ENCODE peak calls at places on chromosomes 3 and 15, in six cellular contexts. One of them, this sample, is unnamed.

GRCh38 chr3:4841783-4842440 is 137.3 kb upstream of the BHLHE40 start:
- ATAC-seq in left lung: no peak
- ATAC-seq in RWPE2: no peak
- ATAC-seq in CD4-positive, CD25-positive, alpha-beta regulatory T cell: peak; percentile 74
- ATAC-seq in upper lobe of left lung: no peak
- ATAC-seq in heart right ventricle: no peak
- ATAC-seq in this sample: no peak

GRCh38 chr15:88835646-88836045 is 32.4 kb downstream of the ACAN start:
- ATAC-seq in left lung: no peak
- ATAC-seq in RWPE2: peak; percentile 59
- ATAC-seq in CD4-positive, CD25-positive, alpha-beta regulatory T cell: no peak
- ATAC-seq in upper lobe of left lung: peak; percentile 25
- ATAC-seq in heart right ventricle: no peak
- ATAC-seq in this sample: no peak

GRCh38 chr3:169564883-169565282 is 98.6 kb downstream of the MECOM start:
- ATAC-seq in left lung: peak; percentile 21
- ATAC-seq in RWPE2: peak; percentile 49
- ATAC-seq in CD4-positive, CD25-positive, alpha-beta regulatory T cell: no peak
- ATAC-seq in upper lobe of left lung: no peak
- ATAC-seq in heart right ventricle: no peak
- ATAC-seq in this sample: no peak

GRCh38 chr15:67054676-67055075 is 10.7 kb upstream of the SMAD3 start:
- ATAC-seq in left lung: no peak
- ATAC-seq in RWPE2: no peak
- ATAC-seq in CD4-positive, CD25-positive, alpha-beta regulatory T cell: no peak
- ATAC-seq in upper lobe of left lung: no peak
- ATAC-seq in heart right ventricle: no peak
- ATAC-seq in this sample: no peak

GRCh38 chr15:92056875-92057274 is 203.4 kb downstream of the SLCO3A1 start:
- ATAC-seq in left lung: no peak
- ATAC-seq in RWPE2: no peak
- ATAC-seq in CD4-positive, CD25-positive, alpha-beta regulatory T cell: no peak
- ATAC-seq in upper lobe of left lung: no peak
- ATAC-seq in heart right ventricle: peak; percentile 21
- ATAC-seq in this sample: no peak

GRCh38 chr3:14991818-14992612 is 44.6 kb downstream of the NR2C2 start:
- ATAC-seq in left lung: no peak
- ATAC-seq in RWPE2: peak; percentile 21
- ATAC-seq in CD4-positive, CD25-positive, alpha-beta regulatory T cell: no peak
- ATAC-seq in upper lobe of left lung: no peak
- ATAC-seq in heart right ventricle: no peak
- ATAC-seq in this sample: no peak

GRCh38 chr15:77840962-77841361 is 208.2 kb upstream of the LINGO1 start:
- ATAC-seq in left lung: peak; percentile 71
- ATAC-seq in RWPE2: peak; percentile 91
- ATAC-seq in CD4-positive, CD25-positive, alpha-beta regulatory T cell: no peak
- ATAC-seq in upper lobe of left lung: no peak
- ATAC-seq in heart right ventricle: no peak
- ATAC-seq in this sample: no peak

GRCh38 chr3:15399970-15400369 is 27.4 kb downstream of the METTL6 start:
- ATAC-seq in left lung: no peak
- ATAC-seq in RWPE2: no peak
- ATAC-seq in CD4-positive, CD25-positive, alpha-beta regulatory T cell: no peak
- ATAC-seq in upper lobe of left lung: no peak
- ATAC-seq in heart right ventricle: no peak
- ATAC-seq in this sample: no peak

GRCh38 chr3:123778991-123779622 is 105.0 kb downstream of the MYLK start:
- ATAC-seq in left lung: peak; percentile 32
- ATAC-seq in RWPE2: no peak
- ATAC-seq in CD4-positive, CD25-positive, alpha-beta regulatory T cell: no peak
- ATAC-seq in upper lobe of left lung: no peak
- ATAC-seq in heart right ventricle: no peak
- ATAC-seq in this sample: peak; percentile 86

GRCh38 chr3:116037954-116038911 is 407.1 kb downstream of the LSAMP start:
- ATAC-seq in left lung: no peak
- ATAC-seq in RWPE2: peak; percentile 36
- ATAC-seq in CD4-positive, CD25-positive, alpha-beta regulatory T cell: no peak
- ATAC-seq in upper lobe of left lung: peak; percentile 45
- ATAC-seq in heart right ventricle: no peak
- ATAC-seq in this sample: no peak

GRCh38 chr3:143352850-143353550 is 233.4 kb downstream of the CHST2 start:
- ATAC-seq in left lung: peak; percentile 57
- ATAC-seq in RWPE2: no peak
- ATAC-seq in CD4-positive, CD25-positive, alpha-beta regulatory T cell: no peak
- ATAC-seq in upper lobe of left lung: peak; percentile 69
- ATAC-seq in heart right ventricle: no peak
- ATAC-seq in this sample: no peak

GRCh38 chr3:149958171-149958796 is 12.4 kb downstream of the PFN2 start:
- ATAC-seq in left lung: no peak
- ATAC-seq in RWPE2: peak; percentile 51
- ATAC-seq in CD4-positive, CD25-positive, alpha-beta regulatory T cell: no peak
- ATAC-seq in upper lobe of left lung: no peak
- ATAC-seq in heart right ventricle: no peak
- ATAC-seq in this sample: no peak

GRCh38 chr3:15977598-15978232 is 179.9 kb upstream of the ANKRD28 start:
- ATAC-seq in left lung: no peak
- ATAC-seq in RWPE2: no peak
- ATAC-seq in CD4-positive, CD25-positive, alpha-beta regulatory T cell: no peak
- ATAC-seq in upper lobe of left lung: no peak
- ATAC-seq in heart right ventricle: no peak
- ATAC-seq in this sample: no peak

GRCh38 chr15:92152983-92153382 is 240.7 kb upstream of the ST8SIA2 start:
- ATAC-seq in left lung: no peak
- ATAC-seq in RWPE2: no peak
- ATAC-seq in CD4-positive, CD25-positive, alpha-beta regulatory T cell: no peak
- ATAC-seq in upper lobe of left lung: no peak
- ATAC-seq in heart right ventricle: no peak
- ATAC-seq in this sample: no peak

GRCh38 chr3:73148207-73148606 is 86.7 kb downstream of the EBLN2 start:
- ATAC-seq in left lung: no peak
- ATAC-seq in RWPE2: no peak
- ATAC-seq in CD4-positive, CD25-positive, alpha-beta regulatory T cell: no peak
- ATAC-seq in upper lobe of left lung: no peak
- ATAC-seq in heart right ventricle: peak; percentile 35
- ATAC-seq in this sample: no peak

GRCh38 chr3:134060561-134061385 is 31.0 kb upstream of the SLCO2A1 start:
- ATAC-seq in left lung: no peak
- ATAC-seq in RWPE2: no peak
- ATAC-seq in CD4-positive, CD25-positive, alpha-beta regulatory T cell: no peak
- ATAC-seq in upper lobe of left lung: no peak
- ATAC-seq in heart right ventricle: peak; percentile 30
- ATAC-seq in this sample: no peak

GRCh38 chr15:34039506-34040123 is 611 bp upstream of the AVEN start:
- ATAC-seq in left lung: peak; percentile 10
- ATAC-seq in RWPE2: no peak
- ATAC-seq in CD4-positive, CD25-positive, alpha-beta regulatory T cell: no peak
- ATAC-seq in upper lobe of left lung: peak; percentile 2
- ATAC-seq in heart right ventricle: no peak
- ATAC-seq in this sample: no peak

GRCh38 chr3:196335004-196335403 is 3.2 kb downstream of the TM4SF19 start:
- ATAC-seq in left lung: no peak
- ATAC-seq in RWPE2: no peak
- ATAC-seq in CD4-positive, CD25-positive, alpha-beta regulatory T cell: no peak
- ATAC-seq in upper lobe of left lung: no peak
- ATAC-seq in heart right ventricle: no peak
- ATAC-seq in this sample: no peak

GRCh38 chr3:38029400-38030125 is at the start of gene PLCD1:
- ATAC-seq in left lung: peak; percentile 57
- ATAC-seq in RWPE2: peak; percentile 7
- ATAC-seq in CD4-positive, CD25-positive, alpha-beta regulatory T cell: no peak
- ATAC-seq in upper lobe of left lung: peak; percentile 82
- ATAC-seq in heart right ventricle: peak; percentile 27
- ATAC-seq in this sample: peak; percentile 60

GRCh38 chr15:101203607-101204006 is 48.2 kb downstream of the CHSY1 start:
- ATAC-seq in left lung: no peak
- ATAC-seq in RWPE2: no peak
- ATAC-seq in CD4-positive, CD25-positive, alpha-beta regulatory T cell: no peak
- ATAC-seq in upper lobe of left lung: no peak
- ATAC-seq in heart right ventricle: no peak
- ATAC-seq in this sample: no peak

GRCh38 chr15:52683585-52683984 is 4.4 kb upstream of the ATOSA start:
- ATAC-seq in left lung: no peak
- ATAC-seq in RWPE2: no peak
- ATAC-seq in CD4-positive, CD25-positive, alpha-beta regulatory T cell: no peak
- ATAC-seq in upper lobe of left lung: no peak
- ATAC-seq in heart right ventricle: no peak
- ATAC-seq in this sample: no peak

GRCh38 chr3:42012935-42013651 is 51.2 kb upstream of the ULK4 start:
- ATAC-seq in left lung: peak; percentile 92
- ATAC-seq in RWPE2: peak; percentile 78
- ATAC-seq in CD4-positive, CD25-positive, alpha-beta regulatory T cell: peak; percentile 77
- ATAC-seq in upper lobe of left lung: peak; percentile 94
- ATAC-seq in heart right ventricle: peak; percentile 71
- ATAC-seq in this sample: peak; percentile 91

GRCh38 chr3:123758081-123758564 is 126.0 kb downstream of the MYLK start:
- ATAC-seq in left lung: no peak
- ATAC-seq in RWPE2: peak; percentile 61
- ATAC-seq in CD4-positive, CD25-positive, alpha-beta regulatory T cell: no peak
- ATAC-seq in upper lobe of left lung: no peak
- ATAC-seq in heart right ventricle: peak; percentile 63
- ATAC-seq in this sample: no peak

GRCh38 chr3:27629381-27629780 is 92.7 kb downstream of the EOMES start:
- ATAC-seq in left lung: no peak
- ATAC-seq in RWPE2: no peak
- ATAC-seq in CD4-positive, CD25-positive, alpha-beta regulatory T cell: no peak
- ATAC-seq in upper lobe of left lung: no peak
- ATAC-seq in heart right ventricle: no peak
- ATAC-seq in this sample: no peak

GRCh38 chr3:44963571-44964325 is 12.2 kb downstream of the ZDHHC3 start:
- ATAC-seq in left lung: peak; percentile 29
- ATAC-seq in RWPE2: peak; percentile 10
- ATAC-seq in CD4-positive, CD25-positive, alpha-beta regulatory T cell: no peak
- ATAC-seq in upper lobe of left lung: no peak
- ATAC-seq in heart right ventricle: no peak
- ATAC-seq in this sample: no peak
- H3K4me1 ChIP-seq in left lung: peaks cover 13% of the 10 kb centered on the region
- H3K4me1 ChIP-seq in RWPE2: peaks cover 63% of the 10 kb centered on the region
- H3K4me1 ChIP-seq in CD4-positive, CD25-positive, alpha-beta regulatory T cell: peaks cover 5% of the 10 kb centered on the region
- H3K4me1 ChIP-seq in upper lobe of left lung: peaks cover 70% of the 10 kb centered on the region
- H3K4me1 ChIP-seq in heart right ventricle: no peaks in the 10 kb centered on the region
- H3K4me1 ChIP-seq in this sample: no peaks in the 10 kb centered on the region

GRCh38 chr15:42274693-42274971 is 1.4 kb upstream of the TMEM87A start:
- ATAC-seq in left lung: no peak
- ATAC-seq in RWPE2: no peak
- ATAC-seq in CD4-positive, CD25-positive, alpha-beta regulatory T cell: no peak
- ATAC-seq in upper lobe of left lung: no peak
- ATAC-seq in heart right ventricle: no peak
- ATAC-seq in this sample: no peak
- H3K4me3 ChIP-seq in left lung: peak overlapping the region; percentile 58
- H3K4me3 ChIP-seq in RWPE2: peak overlapping the region; percentile 75
- H3K4me3 ChIP-seq in CD4-positive, CD25-positive, alpha-beta regulatory T cell: peak overlapping the region; percentile 95
- H3K4me3 ChIP-seq in upper lobe of left lung: peak overlapping the region; percentile 69
- H3K4me3 ChIP-seq in heart right ventricle: peak overlapping the region; percentile 89
- H3K4me3 ChIP-seq in this sample: peak overlapping the region; percentile 70

GRCh38 chr3:155329513-155330048 is 36.1 kb upstream of the STRIT1 start:
- ATAC-seq in left lung: no peak
- ATAC-seq in RWPE2: no peak
- ATAC-seq in CD4-positive, CD25-positive, alpha-beta regulatory T cell: no peak
- ATAC-seq in upper lobe of left lung: no peak
- ATAC-seq in heart right ventricle: no peak
- ATAC-seq in this sample: no peak

GRCh38 chr3:155332668-155333160 is 39.2 kb upstream of the STRIT1 start:
- ATAC-seq in left lung: no peak
- ATAC-seq in RWPE2: no peak
- ATAC-seq in CD4-positive, CD25-positive, alpha-beta regulatory T cell: no peak
- ATAC-seq in upper lobe of left lung: no peak
- ATAC-seq in heart right ventricle: no peak
- ATAC-seq in this sample: no peak

GRCh38 chr3:155327430-155327829 is 33.9 kb upstream of the STRIT1 start:
- ATAC-seq in left lung: no peak
- ATAC-seq in RWPE2: no peak
- ATAC-seq in CD4-positive, CD25-positive, alpha-beta regulatory T cell: no peak
- ATAC-seq in upper lobe of left lung: no peak
- ATAC-seq in heart right ventricle: no peak
- ATAC-seq in this sample: no peak

GRCh38 chr3:155326901-155327300 is 33.4 kb upstream of the STRIT1 start:
- ATAC-seq in left lung: no peak
- ATAC-seq in RWPE2: peak; percentile 12
- ATAC-seq in CD4-positive, CD25-positive, alpha-beta regulatory T cell: no peak
- ATAC-seq in upper lobe of left lung: no peak
- ATAC-seq in heart right ventricle: no peak
- ATAC-seq in this sample: no peak

DNA sequence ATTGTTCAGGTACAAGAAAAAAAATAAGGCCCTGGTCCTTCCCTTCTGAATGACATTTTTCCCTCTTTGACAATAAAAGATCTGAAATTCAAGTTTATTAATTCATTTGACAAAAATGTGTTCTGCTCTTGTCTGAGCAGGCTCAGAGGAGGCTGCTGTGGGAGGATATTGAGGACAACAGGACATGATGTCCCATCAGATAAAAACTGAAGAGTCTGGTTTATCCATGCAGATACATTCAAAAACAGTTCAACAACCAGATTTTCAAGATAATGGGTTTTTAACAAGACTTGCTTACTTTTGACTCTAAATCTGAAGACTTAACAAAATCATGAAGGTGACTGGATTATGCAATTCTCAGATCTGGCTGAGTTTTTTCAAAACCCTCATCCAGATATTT is 36.9 kb upstream of the STRIT1 start:
- ATAC-seq in left lung: no peak
- ATAC-seq in RWPE2: no peak
- ATAC-seq in CD4-positive, CD25-positive, alpha-beta regulatory T cell: no peak
- ATAC-seq in upper lobe of left lung: no peak
- ATAC-seq in heart right ventricle: no peak
- ATAC-seq in this sample: no peak
- H3K4me1 ChIP-seq in left lung: no peaks in the 10 kb centered on the region
- H3K4me1 ChIP-seq in RWPE2: no peaks in the 10 kb centered on the region
- H3K4me1 ChIP-seq in CD4-positive, CD25-positive, alpha-beta regulatory T cell: no peaks in the 10 kb centered on the region
- H3K4me1 ChIP-seq in upper lobe of left lung: no peaks in the 10 kb centered on the region
- H3K4me1 ChIP-seq in heart right ventricle: no peaks in the 10 kb centered on the region
- H3K4me1 ChIP-seq in this sample: no peaks in the 10 kb centered on the region

DNA sequence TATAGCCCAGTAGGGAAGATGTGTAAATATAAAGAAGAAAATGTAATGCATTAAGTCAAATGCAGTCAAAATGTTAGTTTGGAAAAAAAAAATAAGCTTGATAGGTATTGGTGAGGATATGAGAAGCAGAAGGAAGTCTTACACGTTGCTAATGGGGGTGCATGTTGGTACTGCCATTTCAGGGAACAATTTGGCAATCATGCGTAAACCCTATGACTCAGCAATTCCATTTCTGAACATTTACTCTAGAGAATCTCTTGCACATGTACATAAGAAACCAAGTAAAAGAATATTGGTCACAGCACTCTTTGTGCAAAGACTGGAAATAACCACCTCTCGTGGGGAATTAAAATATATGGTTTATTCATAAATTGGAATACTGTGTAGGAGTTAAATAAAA is 35.5 kb upstream of the TIMP4 start:
- ATAC-seq in left lung: peak; percentile 69
- ATAC-seq in RWPE2: peak; percentile 55
- ATAC-seq in CD4-positive, CD25-positive, alpha-beta regulatory T cell: no peak
- ATAC-seq in upper lobe of left lung: peak; percentile 71
- ATAC-seq in heart right ventricle: peak; percentile 42
- ATAC-seq in this sample: no peak
- H3K4me3 ChIP-seq in left lung: no peak overlapping the region
- H3K4me3 ChIP-seq in RWPE2: no peak overlapping the region
- H3K4me3 ChIP-seq in CD4-positive, CD25-positive, alpha-beta regulatory T cell: no peak overlapping the region
- H3K4me3 ChIP-seq in upper lobe of left lung: no peak overlapping the region
- H3K4me3 ChIP-seq in heart right ventricle: no peak overlapping the region
- H3K4me3 ChIP-seq in this sample: no peak overlapping the region